ENCODE peak calls at places on chromosomes 11 and 22, in nine cellular contexts. S, K, T, P, O, C, Q, I and B are unnamed samples.

GRCh38 chr11:125207866-125208425 is 43.4 kb downstream of the PKNOX2 start:
- DNase-seq in S (no peak), K (no peak), T (no peak), P (no peak), O (no peak), C (no peak), Q (no peak), I (no peak), B (no peak)

GRCh38 chr11:27075192-27075591 is 34.6 kb downstream of the BBOX1 start:
- DNase-seq in S (no peak), K (no peak), T (no peak), P (no peak), O (no peak), C (no peak), Q (no peak), I (no peak), B (no peak)

GRCh38 chr22:44661659-44662569 is 40.1 kb upstream of the PRR5 start:
- DNase-seq in S (no peak), K (no peak), T (no peak), P (no peak), O (no peak), C (no peak), Q (no peak), I (no peak), B (no peak)

GRCh38 chr11:121464352-121464946 is 11.7 kb upstream of the SORL1-AS1 start:
- DNase-seq in S (peak; percentile 57), K (peak; percentile 51), T (no peak), P (no peak), O (no peak), C (peak; percentile 56), Q (peak; percentile 73), I (peak; percentile 64), B (peak; percentile 61)

GRCh38 chr11:66285250-66285947 is 3.5 kb downstream of the YIF1A start:
- DNase-seq in S (no peak), K (no peak), T (no peak), P (no peak), O (no peak), C (no peak), Q (peak; percentile 26), I (no peak), B (no peak)

GRCh38 chr11:57773026-57773598 is 11.5 kb downstream of the CTNND1 start:
- DNase-seq in S (no peak), K (no peak), T (no peak), P (no peak), O (no peak), C (no peak), Q (no peak), I (no peak), B (no peak)

GRCh38 chr22:29003975-29004646 is 57.5 kb downstream of the C22orf31 start:
- DNase-seq in S (peak; percentile 83), K (no peak), T (no peak), P (peak; percentile 55), O (no peak), C (no peak), Q (peak; percentile 37), I (no peak), B (peak; percentile 52)

GRCh38 chr11:118921929-118922744 is 3.6 kb downstream of the BCL9L start:
- DNase-seq in S (peak; percentile 85), K (peak; percentile 81), T (peak; percentile 80), P (peak; percentile 88), O (peak; percentile 68), C (no peak), Q (peak; percentile 91), I (peak; percentile 87), B (peak; percentile 83)

GRCh38 chr22:48894804-48895250 is 932.8 kb downstream of the BRD1 start:
- DNase-seq in S (no peak), K (no peak), T (no peak), P (peak; percentile 22), O (no peak), C (no peak), Q (no peak), I (no peak), B (no peak)

GRCh38 chr11:19605500-19606371 is 106.9 kb upstream of the NAV2 start:
- DNase-seq in S (no peak), K (no peak), T (no peak), P (no peak), O (no peak), C (no peak), Q (no peak), I (no peak), B (no peak)

GRCh38 chr11:108545909-108546501 is 47.6 kb downstream of the EXPH5 start:
- DNase-seq in S (no peak), K (no peak), T (no peak), P (no peak), O (no peak), C (no peak), Q (no peak), I (no peak), B (no peak)

GRCh38 chr11:124315052-124315451 is 1.3 kb upstream of the OR8D1 start:
- DNase-seq in S (no peak), K (no peak), T (no peak), P (no peak), O (no peak), C (no peak), Q (no peak), I (no peak), B (no peak)

GRCh38 chr11:33207408-33207985 is 46.2 kb upstream of the CSTF3 start:
- DNase-seq in S (no peak), K (no peak), T (no peak), P (peak; percentile 26), O (no peak), C (no peak), Q (no peak), I (peak; percentile 18), B (peak; percentile 33)

GRCh38 chr11:33897761-33898403 is 6.0 kb upstream of the LMO2 start:
- DNase-seq in S (no peak), K (no peak), T (no peak), P (no peak), O (no peak), C (no peak), Q (no peak), I (no peak), B (no peak)

GRCh38 chr11:102171101-102171500 is 60.9 kb downstream of the YAP1 start:
- DNase-seq in S (no peak), K (no peak), T (no peak), P (no peak), O (no peak), C (no peak), Q (no peak), I (no peak), B (no peak)

GRCh38 chr11:36249271-36249670 is 40.0 kb downstream of the COMMD9 start:
- DNase-seq in S (no peak), K (no peak), T (no peak), P (no peak), O (no peak), C (no peak), Q (no peak), I (no peak), B (no peak)

GRCh38 chr11:134120921-134121526 is 52.2 kb downstream of the JAM3 start:
- DNase-seq in S (no peak), K (no peak), T (no peak), P (no peak), O (no peak), C (no peak), Q (peak; percentile 26), I (peak; percentile 30), B (no peak)

GRCh38 chr11:31641477-31642062 is 132.0 kb downstream of the ELP4 start:
- DNase-seq in S (peak; percentile 59), K (peak; percentile 8), T (peak; percentile 51), P (peak; percentile 29), O (no peak), C (no peak), Q (peak; percentile 18), I (no peak), B (peak; percentile 30)

GRCh38 chr22:49973018-49973965 is 12.7 kb downstream of the PIM3 start:
- DNase-seq in S (no peak), K (no peak), T (no peak), P (no peak), O (no peak), C (no peak), Q (no peak), I (no peak), B (no peak)

GRCh38 chr11:120200677-120201076 is 10.2 kb upstream of the OAF start:
- DNase-seq in S (no peak), K (no peak), T (no peak), P (no peak), O (no peak), C (no peak), Q (no peak), I (no peak), B (no peak)
- H3K27me3 ChIP-seq in S (peaks cover 41% of the 10 kb centered on the region), K (no peaks in the 10 kb centered on the region), T (no peaks in the 10 kb centered on the region), P (peaks cover 5% of the 10 kb centered on the region), O (no peaks in the 10 kb centered on the region), C (no peaks in the 10 kb centered on the region), Q (no peaks in the 10 kb centered on the region), I (peaks cover 13% of the 10 kb centered on the region), B (no peaks in the 10 kb centered on the region)

GRCh38 chr11:14480716-14481115 is 18.9 kb downstream of the COPB1 start:
- DNase-seq in S (no peak), K (no peak), T (no peak), P (no peak), O (no peak), C (no peak), Q (no peak), I (no peak), B (no peak)
- H3K4me3 ChIP-seq in S (no peak overlapping the region), K (no peak overlapping the region), T (no peak overlapping the region), P (no peak overlapping the region), O (no peak overlapping the region), C (no peak overlapping the region), Q (no peak overlapping the region), I (no peak overlapping the region), B (no peak overlapping the region)

DNA sequence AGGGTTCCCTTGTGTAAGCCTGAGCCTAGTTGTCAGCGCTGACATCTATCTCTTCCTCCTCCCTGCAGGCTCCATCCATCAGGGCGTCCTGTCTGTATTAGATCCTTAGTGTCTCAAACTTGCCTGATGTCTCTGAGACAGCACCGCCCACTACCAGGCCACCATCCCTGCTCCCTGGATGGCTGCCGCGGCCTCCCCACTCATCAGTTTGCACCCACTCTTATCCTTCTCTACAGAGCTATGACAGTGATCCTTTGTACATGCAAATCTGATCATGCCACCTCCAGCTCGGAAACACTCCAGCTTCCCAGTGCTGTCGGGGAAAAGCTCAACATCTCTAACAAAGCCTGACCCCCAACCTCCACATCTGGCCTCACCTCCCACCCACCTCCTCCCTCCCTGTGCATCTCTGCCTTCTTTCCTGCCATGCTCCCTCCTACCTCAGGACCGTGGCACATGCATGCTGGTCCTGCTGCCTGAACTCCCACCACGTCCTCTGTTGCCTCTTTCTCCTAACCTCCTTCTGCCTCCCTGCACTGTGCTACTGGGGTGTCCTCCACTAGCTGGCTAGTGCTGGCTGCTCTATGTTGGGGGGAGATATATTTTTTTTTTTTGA is 61.6 kb upstream of the EIF3D start:
- DNase-seq in S (no peak), K (no peak), T (no peak), P (no peak), O (no peak), C (no peak), Q (no peak), I (no peak), B (no peak)
- H3K27me3 ChIP-seq in S (no peaks in the 10 kb centered on the region), K (peaks cover 15% of the 10 kb centered on the region), T (no peaks in the 10 kb centered on the region), P (peaks cover 78% of the 10 kb centered on the region), O (no peaks in the 10 kb centered on the region), C (no peaks in the 10 kb centered on the region), Q (peaks cover 6% of the 10 kb centered on the region), I (peaks cover 92% of the 10 kb centered on the region), B (no peaks in the 10 kb centered on the region)

GRCh38 chr22:45865561-45866397 is 111.2 kb downstream of the WNT7B start:
- DNase-seq in S (no peak), K (no peak), T (no peak), P (peak; percentile 20), O (no peak), C (no peak), Q (no peak), I (no peak), B (no peak)
- H3K4me3 ChIP-seq in S (no peak overlapping the region), K (no peak overlapping the region), T (no peak overlapping the region), P (no peak overlapping the region), O (no peak overlapping the region), C (no peak overlapping the region), Q (no peak overlapping the region), I (no peak overlapping the region), B (no peak overlapping the region)

GRCh38 chr11:46385169-46386004 is 3.9 kb downstream of the MDK start:
- DNase-seq in S (no peak), K (no peak), T (no peak), P (no peak), O (no peak), C (no peak), Q (peak; percentile 20), I (no peak), B (no peak)
- H3K27me3 ChIP-seq in S (peaks cover 9% of the 10 kb centered on the region), K (peaks cover 71% of the 10 kb centered on the region), T (peaks cover 3% of the 10 kb centered on the region), P (peaks cover 95% of the 10 kb centered on the region), O (peaks cover 7% of the 10 kb centered on the region), C (peaks cover 41% of the 10 kb centered on the region), Q (peaks cover 9% of the 10 kb centered on the region), I (peaks cover 69% of the 10 kb centered on the region), B (no peaks in the 10 kb centered on the region)